ENCODE peak calls at places on chromosomes 11 and 22, in four cellular contexts. H is transverse colon, R is ovary, Y is A549. Z is an unnamed sample.

GRCh38 chr22:23216331-23217170 is 36.2 kb downstream of the BCR start:
- DNase-seq in H (no peak), R (no peak), Y (no peak), Z (no peak)

GRCh38 chr11:14518820-14519219 is 1.4 kb downstream of the PSMA1 start:
- DNase-seq in H (no peak), R (no peak), Y (no peak), Z (no peak)

GRCh38 chr11:1306186-1307162 is 3.0 kb downstream of the TOLLIP start:
- DNase-seq in H (no peak), R (no peak), Y (no peak), Z (peak; percentile 20)

GRCh38 chr11:31237819-31238771 is 131.4 kb downstream of the DCDC1 start:
- DNase-seq in H (no peak), R (no peak), Y (no peak), Z (no peak)

GRCh38 chr11:118211006-118211405 is 13.8 kb downstream of the JAML start:
- DNase-seq in H (no peak), R (no peak), Y (no peak), Z (no peak)

GRCh38 chr11:1570896-1571759 is 943 bp downstream of the DUSP8 start:
- DNase-seq in H (no peak), R (no peak), Y (no peak), Z (no peak)

GRCh38 chr22:32949719-32950118 is 108.5 kb downstream of the SYN3 start:
- DNase-seq in H (no peak), R (no peak), Y (no peak), Z (no peak)

GRCh38 chr22:49251371-49251770 is 576.3 kb downstream of the BRD1 start:
- DNase-seq in H (no peak), R (no peak), Y (no peak), Z (peak; percentile 3)

GRCh38 chr11:34468209-34468841 is 29.6 kb downstream of the CAT start:
- DNase-seq in H (peak; percentile 13), R (no peak), Y (no peak), Z (peak; percentile 33)

GRCh38 chr22:48153726-48154125 is 1391.3 kb downstream of the TBC1D22A start:
- DNase-seq in H (peak; percentile 59), R (no peak), Y (no peak), Z (no peak)

GRCh38 chr11:114192841-114193389 is 103.3 kb upstream of the NNMT start:
- DNase-seq in H (no peak), R (no peak), Y (no peak), Z (no peak)

GRCh38 chr11:12164061-12165014 is 53.9 kb downstream of the MICAL2 start:
- DNase-seq in H (peak; percentile 33), R (no peak), Y (no peak), Z (no peak)

GRCh38 chr11:110728476-110728875 is 16.2 kb upstream of the ARHGAP20 start:
- DNase-seq in H (no peak), R (no peak), Y (no peak), Z (no peak)

GRCh38 chr11:11843233-11843632 is 1.5 kb downstream of the USP47 start:
- DNase-seq in H (no peak), R (no peak), Y (peak; percentile 19), Z (no peak)

GRCh38 chr11:12206529-12206928 is 96.1 kb downstream of the MICAL2 start:
- DNase-seq in H (no peak), R (no peak), Y (no peak), Z (no peak)

GRCh38 chr11:112042161-112042960 is 17.2 kb downstream of the DLAT start:
- DNase-seq in H (no peak), R (no peak), Y (no peak), Z (no peak)

GRCh38 chr11:62727833-62728721 is at the start of gene TTC9C:
- DNase-seq in H (peak; percentile 93), R (peak; percentile 89), Y (peak; percentile 94), Z (peak; percentile 90)

GRCh38 chr22:20156611-20157415 is 6.0 kb upstream of the CCDC188 start:
- DNase-seq in H (peak; percentile 89), R (peak; percentile 90), Y (peak; percentile 66), Z (peak; percentile 93)

GRCh38 chr11:14029971-14030531 is 67.5 kb downstream of the SPON1 start:
- DNase-seq in H (peak; percentile 50), R (peak; percentile 67), Y (no peak), Z (peak; percentile 79)

GRCh38 chr22:46737105-46737975 is 712 bp downstream of the CERK start:
- DNase-seq in H (peak; percentile 59), R (peak; percentile 62), Y (peak; percentile 18), Z (no peak)

GRCh38 chr11:48012051-48012391 is 31.7 kb downstream of the PTPRJ start:
- DNase-seq in H (no peak), R (no peak), Y (no peak), Z (no peak)

GRCh38 chr11:67052891-67053290 is 3.8 kb upstream of the RHOD start:
- DNase-seq in H (no peak), R (no peak), Y (no peak), Z (no peak)

GRCh38 chr11:45451766-45452440 is 165.8 kb upstream of the SYT13 start:
- DNase-seq in H (no peak), R (no peak), Y (no peak), Z (no peak)

GRCh38 chr11:45725776-45726606 is 60.6 kb upstream of the CHST1 start:
- DNase-seq in H (no peak), R (peak; percentile 44), Y (no peak), Z (no peak)

GRCh38 chr11:2762451-2762850 is 62.7 kb upstream of the KCNQ1OT1 start:
- DNase-seq in H (no peak), R (peak; percentile 13), Y (no peak), Z (peak; percentile 22)

GRCh38 chr11:32420937-32421532 is 14.3 kb downstream of the WT1 start:
- DNase-seq in H (no peak), R (no peak), Y (no peak), Z (no peak)

GRCh38 chr22:26847816-26848215 is 190.4 kb downstream of the MIAT start:
- DNase-seq in H (no peak), R (no peak), Y (no peak), Z (no peak)

GRCh38 chr11:36261094-36261493 is 28.1 kb downstream of the COMMD9 start:
- DNase-seq in H (no peak), R (no peak), Y (no peak), Z (no peak)

GRCh38 chr11:47923667-47924066 is 56.7 kb upstream of the PTPRJ start:
- DNase-seq in H (no peak), R (no peak), Y (no peak), Z (peak; percentile 62)

GRCh38 chr22:36383110-36383581 is 4.6 kb downstream of the MYH9 start:
- DNase-seq in H (peak; percentile 83), R (no peak), Y (no peak), Z (peak; percentile 68)

GRCh38 chr11:57761301-57762234 is at the start of gene CTNND1:
- DNase-seq in H (peak; percentile 91), R (peak; percentile 94), Y (peak; percentile 99), Z (peak; percentile 89)

GRCh38 chr11:43690929-43691328 is 10.4 kb downstream of the HSD17B12 start:
- DNase-seq in H (no peak), R (no peak), Y (no peak), Z (no peak)

DNA sequence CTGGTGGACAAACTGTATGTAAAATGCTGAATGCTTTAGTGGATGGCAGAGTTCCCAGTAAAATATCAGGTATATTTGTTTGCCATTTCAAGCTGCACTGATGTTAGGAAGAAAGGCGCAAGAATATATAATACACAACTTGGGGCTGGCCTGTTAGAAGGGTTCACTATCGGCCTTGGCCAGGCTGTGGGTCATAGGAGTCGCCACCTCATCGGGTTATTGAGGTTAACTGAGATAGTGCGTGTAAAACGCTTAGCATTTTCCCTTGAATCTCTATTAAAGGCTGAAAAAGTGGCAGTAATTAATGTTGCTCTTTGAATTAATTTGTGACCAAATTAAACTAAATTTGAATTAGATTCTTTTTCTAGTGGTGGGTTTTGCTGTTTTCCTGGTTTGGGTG is 5.1 kb downstream of the FAM118A start:
- DNase-seq in H (no peak), R (no peak), Y (no peak), Z (no peak)
- TF ChIP-seq EP300 in H (no peak), R (no peak), Y (no peak), Z (no peak)

DNA sequence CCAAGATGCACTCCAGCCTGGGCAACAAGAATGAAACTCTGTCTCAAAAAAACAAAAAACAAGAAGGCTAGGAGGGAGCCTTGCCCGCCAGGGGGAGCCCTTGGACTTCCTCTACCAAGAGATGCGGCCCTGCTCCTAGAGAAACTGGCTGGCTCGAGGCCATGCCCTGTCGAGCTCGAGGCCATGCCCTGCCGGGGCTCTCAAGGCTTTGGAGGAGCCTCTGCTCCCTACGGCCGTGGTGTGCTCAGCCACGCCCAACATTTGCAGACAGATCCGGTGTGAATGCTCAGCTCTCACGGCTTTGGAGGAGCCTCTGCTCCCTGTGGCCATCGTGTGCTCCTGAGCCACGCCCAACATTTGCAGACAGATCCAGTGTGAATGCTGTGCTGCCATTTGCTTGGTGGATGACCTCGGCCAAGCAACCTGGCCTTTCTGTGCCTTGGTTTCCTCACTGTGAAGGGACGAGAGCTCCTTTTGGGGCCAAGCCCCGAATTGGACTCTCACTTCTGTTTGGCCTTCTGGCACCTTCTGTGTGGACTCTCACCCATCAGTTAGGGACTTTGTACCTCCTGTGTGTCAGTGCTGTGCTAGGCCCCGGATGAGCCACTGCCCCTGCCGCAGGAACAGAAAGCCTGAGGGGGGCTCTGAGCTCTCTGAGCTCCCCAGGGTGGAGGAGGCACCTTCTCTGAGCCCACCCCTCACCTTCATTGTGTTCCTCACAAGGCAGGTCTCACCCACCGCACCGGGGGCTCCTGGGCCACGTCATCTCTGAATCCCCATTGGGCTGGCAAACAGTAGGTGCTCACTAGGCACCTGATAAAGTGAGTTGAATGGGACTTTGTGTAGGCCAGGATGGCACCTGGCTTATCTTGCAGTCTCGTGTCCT is 14.1 kb downstream of the C11orf24 start:
- DNase-seq in H (peak; percentile 97), R (peak; percentile 97), Y (peak; percentile 84), Z (peak; percentile 99)
- TF ChIP-seq EP300 in H (no peak), R (no peak), Y (no peak), Z (no peak)

GRCh38 chr22:37676691-37677627 is 1.5 kb downstream of the LGALS1 start:
- DNase-seq in H (peak; percentile 93), R (peak; percentile 95), Y (no peak), Z (peak; percentile 85)
- TF ChIP-seq EP300 in H (no peak), R (no peak), Y (no peak), Z (no peak)

GRCh38 chr11:15696069-15696468 is 581.3 kb downstream of the INSC start:
- DNase-seq in H (no peak), R (no peak), Y (no peak), Z (no peak)

GRCh38 chr11:15700456-15700855 is 585.7 kb downstream of the INSC start:
- DNase-seq in H (no peak), R (no peak), Y (no peak), Z (no peak)

GRCh38 chr11:15698855-15699254 is 584.1 kb downstream of the INSC start:
- DNase-seq in H (no peak), R (no peak), Y (no peak), Z (no peak)

GRCh38 chr11:15697437-15698236 is 582.9 kb downstream of the INSC start:
- DNase-seq in H (no peak), R (no peak), Y (no peak), Z (no peak)

GRCh38 chr11:15699978-15700377 is 585.3 kb downstream of the INSC start:
- DNase-seq in H (no peak), R (no peak), Y (no peak), Z (no peak)
- TF ChIP-seq EP300 in H (no peak), R (no peak), Y (no peak), Z (no peak)

Z was measured in stomach.